ENCODE peak calls at places on chromosomes 3 and 15, in ten cellular contexts. U, C, E, Q, S, P, M, W, O and K are unnamed samples.

GRCh38 chr3:148493631-148494030 is 204.1 kb upstream of the AGTR1 start:
- DNase-seq in C (no peak), Q (no peak), U (no peak), W (no peak), S (no peak), M (no peak), O (no peak), E (no peak), P (no peak), K (no peak)

GRCh38 chr15:78046796-78047341 is 30.6 kb downstream of the TBC1D2B start:
- DNase-seq in C (no peak), U (no peak), Q (no peak), P (peak), M (peak), O (no peak), S (no peak), E (no peak), W (peak), K (peak)

GRCh38 chr15:66278671-66279070 is 14.7 kb upstream of the DIS3L start:
- DNase-seq in C (no peak), S (no peak), M (no peak), P (no peak), W (no peak), U (no peak), O (no peak), E (no peak), Q (no peak), K (no peak)

GRCh38 chr15:95341686-95342085 is 988.8 kb upstream of the NR2F2 start:
- DNase-seq in Q (no peak), P (no peak), M (no peak), U (no peak), W (no peak), C (no peak), O (no peak), E (no peak), S (no peak), K (no peak)

GRCh38 chr15:73751896-73752816 is 995 bp downstream of the INSYN1 start:
- DNase-seq in W (no peak), C (no peak), S (no peak), E (no peak), M (no peak), Q (no peak), O (no peak), P (peak), U (no peak), K (no peak)

GRCh38 chr3:115401891-115402501 is 221.3 kb upstream of the GAP43 start:
- DNase-seq in W (no peak), Q (no peak), E (no peak), U (no peak), P (no peak), M (no peak), C (no peak), S (no peak), O (no peak), K (no peak)

GRCh38 chr3:38582316-38582715 is 67.2 kb downstream of the SCN5A start:
- DNase-seq in C (no peak), U (no peak), O (no peak), P (no peak), Q (no peak), S (no peak), W (no peak), M (peak), E (no peak), K (peak)

GRCh38 chr3:125123906-125124305 is 68.1 kb upstream of the HEG1 start:
- DNase-seq in S (no peak), O (no peak), Q (peak), P (peak), E (no peak), U (no peak), M (no peak), W (no peak), C (no peak), K (no peak)

GRCh38 chr15:57762302-57762701 is 55.8 kb downstream of the POLR2M start:
- DNase-seq in W (no peak), C (no peak), P (no peak), S (no peak), O (peak), M (no peak), Q (no peak), U (no peak), E (no peak), K (no peak)

GRCh38 chr3:115698851-115699535 is 75.7 kb downstream of the GAP43 start:
- DNase-seq in S (no peak), W (no peak), O (no peak), C (no peak), U (peak), Q (no peak), P (no peak), M (no peak), E (no peak), K (no peak)

GRCh38 chr15:25727867-25728600 is 135.1 kb downstream of the ATP10A start:
- DNase-seq in C (no peak), Q (no peak), U (no peak), O (no peak), W (no peak), S (no peak), P (no peak), M (no peak), E (no peak), K (no peak)

GRCh38 chr3:188076176-188076575 is 77.8 kb upstream of the LPP start:
- DNase-seq in M (no peak), E (peak), C (no peak), P (no peak), W (no peak), O (no peak), S (no peak), Q (no peak), U (no peak), K (no peak)

GRCh38 chr15:66919421-66919820 is 146.0 kb upstream of the SMAD3 start:
- DNase-seq in S (no peak), O (no peak), W (no peak), C (no peak), E (no peak), U (no peak), P (peak), Q (no peak), M (no peak), K (no peak)

GRCh38 chr15:62545392-62546227 is 380.5 kb upstream of the C2CD4B start:
- DNase-seq in C (no peak), M (peak), W (no peak), O (no peak), U (peak), S (no peak), P (peak), Q (no peak), E (peak), K (no peak)